ENCODE peak calls at places on chromosomes 2 and 18, in five cellular contexts. T is activated T-cell treated with anti-CD3 and anti-CD28 coated beads, Interleukin-2, amount 50 U/mL, for 48 hours; D is EL; E is kidney epithelial cell; B is AG08395. F is an unnamed sample.

GRCh38 chr2:232502901-232503791 is 15.5 kb upstream of the ECEL1 start:
- DNase-seq in T (peak), D (peak), E (no peak), B (no peak), F (peak)

GRCh38 chr18:44927127-44927849 is 246.6 kb downstream of the SETBP1 start:
- DNase-seq in T (peak), D (peak), E (no peak), B (peak), F (no peak)

GRCh38 chr2:139916822-139917221 is 1136.6 kb upstream of the NXPH2 start:
- DNase-seq in T (no peak), D (no peak), E (no peak), B (no peak), F (no peak)

GRCh38 chr2:180507028-180507427 is 473.4 kb upstream of the UBE2E3 start:
- DNase-seq in T (no peak), D (no peak), E (no peak), B (no peak), F (no peak)

GRCh38 chr2:70991142-70991541 is 3.5 kb downstream of the TEX261 start:
- DNase-seq in T (no peak), D (no peak), E (no peak), B (no peak), F (no peak)

GRCh38 chr2:190600293-190601103 is 48.4 kb upstream of the NAB1 start:
- DNase-seq in T (no peak), D (no peak), E (no peak), B (no peak), F (no peak)

GRCh38 chr2:97844311-97844859 is 131.0 kb downstream of the ZAP70 start:
- DNase-seq in T (no peak), D (no peak), E (no peak), B (no peak), F (no peak)

GRCh38 chr2:69958480-69958879 is 3.0 kb downstream of the ASPRV1 start:
- DNase-seq in T (no peak), D (no peak), E (no peak), B (no peak), F (no peak)

GRCh38 chr2:51810197-51810596 is 778.3 kb upstream of the NRXN1 start:
- DNase-seq in T (no peak), D (no peak), E (no peak), B (no peak), F (no peak)

GRCh38 chr2:23012499-23012898 is 372.5 kb upstream of the KLHL29 start:
- DNase-seq in T (no peak), D (no peak), E (no peak), B (no peak), F (no peak)

GRCh38 chr2:151728736-151729415 is 5.4 kb downstream of the NEB start:
- DNase-seq in T (no peak), D (no peak), E (no peak), B (no peak), F (no peak)

F was measured in retina.